ENCODE peak calls at places on chromosomes 13 and 19, in seven cellular contexts. One of them, this sample, is unnamed.

GRCh38 chr19:46000497-46001246 is 5.4 kb downstream of the CCDC61 start:
- DNase-seq in cardiac fibroblast: no peak
- DNase-seq in BJ: no peak
- DNase-seq in progenitor cell of endocrine pancreas: no peak
- DNase-seq in WTC11: peak
- DNase-seq in CD8-positive, alpha-beta T cell: peak
- DNase-seq in fibroblast of lung: no peak
- DNase-seq in this sample: peak

GRCh38 chr19:5905072-5905778 is 553 bp downstream of the VMAC start:
- DNase-seq in cardiac fibroblast: no peak
- DNase-seq in BJ: no peak
- DNase-seq in progenitor cell of endocrine pancreas: no peak
- DNase-seq in WTC11: no peak
- DNase-seq in CD8-positive, alpha-beta T cell: no peak
- DNase-seq in fibroblast of lung: no peak
- DNase-seq in this sample: no peak

GRCh38 chr19:34319785-34320184 is 45.2 kb upstream of the GPI start:
- DNase-seq in cardiac fibroblast: peak
- DNase-seq in BJ: no peak
- DNase-seq in progenitor cell of endocrine pancreas: no peak
- DNase-seq in WTC11: no peak
- DNase-seq in CD8-positive, alpha-beta T cell: no peak
- DNase-seq in fibroblast of lung: peak
- DNase-seq in this sample: no peak

GRCh38 chr19:10009714-10010224 is 535 bp downstream of the COL5A3 start:
- DNase-seq in cardiac fibroblast: peak
- DNase-seq in BJ: no peak
- DNase-seq in progenitor cell of endocrine pancreas: no peak
- DNase-seq in WTC11: no peak
- DNase-seq in CD8-positive, alpha-beta T cell: no peak
- DNase-seq in fibroblast of lung: no peak
- DNase-seq in this sample: no peak

GRCh38 chr19:13765395-13766094 is 1.2 kb downstream of the MRI1 start:
- DNase-seq in cardiac fibroblast: no peak
- DNase-seq in BJ: no peak
- DNase-seq in progenitor cell of endocrine pancreas: no peak
- DNase-seq in WTC11: no peak
- DNase-seq in CD8-positive, alpha-beta T cell: no peak
- DNase-seq in fibroblast of lung: no peak
- DNase-seq in this sample: no peak

GRCh38 chr19:19656451-19657396 is 6.8 kb downstream of the ATP13A1 start:
- DNase-seq in cardiac fibroblast: no peak
- DNase-seq in BJ: no peak
- DNase-seq in progenitor cell of endocrine pancreas: no peak
- DNase-seq in WTC11: no peak
- DNase-seq in CD8-positive, alpha-beta T cell: no peak
- DNase-seq in fibroblast of lung: no peak
- DNase-seq in this sample: no peak

GRCh38 chr13:50389726-50390125 is 374.5 kb downstream of the KCNRG start:
- DNase-seq in cardiac fibroblast: no peak
- DNase-seq in BJ: no peak
- DNase-seq in progenitor cell of endocrine pancreas: no peak
- DNase-seq in WTC11: no peak
- DNase-seq in CD8-positive, alpha-beta T cell: no peak
- DNase-seq in fibroblast of lung: peak
- DNase-seq in this sample: no peak

GRCh38 chr13:43369319-43369718 is 345.9 kb downstream of the DNAJC15 start:
- DNase-seq in cardiac fibroblast: no peak
- DNase-seq in BJ: no peak
- DNase-seq in progenitor cell of endocrine pancreas: no peak
- DNase-seq in WTC11: no peak
- DNase-seq in CD8-positive, alpha-beta T cell: no peak
- DNase-seq in fibroblast of lung: no peak
- DNase-seq in this sample: no peak

GRCh38 chr13:97460004-97460756 is 26.2 kb downstream of the RAP2A start:
- DNase-seq in cardiac fibroblast: peak
- DNase-seq in BJ: no peak
- DNase-seq in progenitor cell of endocrine pancreas: no peak
- DNase-seq in WTC11: no peak
- DNase-seq in CD8-positive, alpha-beta T cell: no peak
- DNase-seq in fibroblast of lung: peak
- DNase-seq in this sample: no peak

GRCh38 chr19:56314018-56314583 is 538 bp downstream of the ZSCAN5A start:
- DNase-seq in cardiac fibroblast: no peak
- DNase-seq in BJ: no peak
- DNase-seq in progenitor cell of endocrine pancreas: no peak
- DNase-seq in WTC11: peak
- DNase-seq in CD8-positive, alpha-beta T cell: no peak
- DNase-seq in fibroblast of lung: no peak
- DNase-seq in this sample: no peak

GRCh38 chr19:48752511-48753365 is at the start of gene FUT1:
- DNase-seq in cardiac fibroblast: peak
- DNase-seq in BJ: no peak
- DNase-seq in progenitor cell of endocrine pancreas: peak
- DNase-seq in WTC11: peak
- DNase-seq in CD8-positive, alpha-beta T cell: peak
- DNase-seq in fibroblast of lung: no peak
- DNase-seq in this sample: peak

GRCh38 chr19:862529-863304 is 3.3 kb downstream of the CFD start:
- DNase-seq in cardiac fibroblast: peak
- DNase-seq in BJ: no peak
- DNase-seq in progenitor cell of endocrine pancreas: no peak
- DNase-seq in WTC11: peak
- DNase-seq in CD8-positive, alpha-beta T cell: peak
- DNase-seq in fibroblast of lung: peak
- DNase-seq in this sample: peak

GRCh38 chr13:20498659-20499058 is 27.0 kb downstream of the CRYL1 start:
- DNase-seq in cardiac fibroblast: no peak
- DNase-seq in BJ: no peak
- DNase-seq in progenitor cell of endocrine pancreas: no peak
- DNase-seq in WTC11: no peak
- DNase-seq in CD8-positive, alpha-beta T cell: no peak
- DNase-seq in fibroblast of lung: no peak
- DNase-seq in this sample: no peak

GRCh38 chr13:41707192-41707858 is 250.0 kb downstream of the RGCC start:
- DNase-seq in cardiac fibroblast: no peak
- DNase-seq in BJ: no peak
- DNase-seq in progenitor cell of endocrine pancreas: no peak
- DNase-seq in WTC11: no peak
- DNase-seq in CD8-positive, alpha-beta T cell: no peak
- DNase-seq in fibroblast of lung: no peak
- DNase-seq in this sample: no peak

GRCh38 chr13:99384468-99384867 is 77.3 kb upstream of the GPR183 start:
- DNase-seq in cardiac fibroblast: no peak
- DNase-seq in BJ: no peak
- DNase-seq in progenitor cell of endocrine pancreas: no peak
- DNase-seq in WTC11: no peak
- DNase-seq in CD8-positive, alpha-beta T cell: peak
- DNase-seq in fibroblast of lung: no peak
- DNase-seq in this sample: no peak

GRCh38 chr19:10871711-10872550 is 578 bp downstream of the CARM1 start:
- DNase-seq in cardiac fibroblast: no peak
- DNase-seq in BJ: no peak
- DNase-seq in progenitor cell of endocrine pancreas: peak
- DNase-seq in WTC11: peak
- DNase-seq in CD8-positive, alpha-beta T cell: peak
- DNase-seq in fibroblast of lung: no peak
- DNase-seq in this sample: peak

GRCh38 chr19:18281082-18282020 is at the start of gene JUND:
- DNase-seq in cardiac fibroblast: peak
- DNase-seq in BJ: peak
- DNase-seq in progenitor cell of endocrine pancreas: peak
- DNase-seq in WTC11: peak
- DNase-seq in CD8-positive, alpha-beta T cell: peak
- DNase-seq in fibroblast of lung: peak
- DNase-seq in this sample: peak
- TF ChIP-seq CTCF in cardiac fibroblast: no peak
- TF ChIP-seq CTCF in BJ: no peak
- TF ChIP-seq CTCF in progenitor cell of endocrine pancreas: peak
- TF ChIP-seq CTCF in WTC11: no peak
- TF ChIP-seq CTCF in CD8-positive, alpha-beta T cell: no peak
- TF ChIP-seq CTCF in fibroblast of lung: no peak
- TF ChIP-seq CTCF in this sample: no peak

GRCh38 chr13:54185785-54186184 is 1157.2 kb downstream of the OLFM4 start:
- DNase-seq in cardiac fibroblast: no peak
- DNase-seq in BJ: no peak
- DNase-seq in progenitor cell of endocrine pancreas: no peak
- DNase-seq in WTC11: peak
- DNase-seq in CD8-positive, alpha-beta T cell: no peak
- DNase-seq in fibroblast of lung: no peak
- DNase-seq in this sample: peak
- TF ChIP-seq CTCF in cardiac fibroblast: no peak
- TF ChIP-seq CTCF in BJ: no peak
- TF ChIP-seq CTCF in progenitor cell of endocrine pancreas: peak
- TF ChIP-seq CTCF in WTC11: peak
- TF ChIP-seq CTCF in CD8-positive, alpha-beta T cell: no peak
- TF ChIP-seq CTCF in fibroblast of lung: no peak
- TF ChIP-seq CTCF in this sample: peak

GRCh38 chr19:2611483-2612464 is 90.7 kb downstream of the GNG7 start:
- DNase-seq in cardiac fibroblast: no peak
- DNase-seq in BJ: no peak
- DNase-seq in progenitor cell of endocrine pancreas: no peak
- DNase-seq in WTC11: no peak
- DNase-seq in CD8-positive, alpha-beta T cell: no peak
- DNase-seq in fibroblast of lung: no peak
- DNase-seq in this sample: no peak
- TF ChIP-seq CTCF in cardiac fibroblast: no peak
- TF ChIP-seq CTCF in BJ: no peak
- TF ChIP-seq CTCF in progenitor cell of endocrine pancreas: no peak
- TF ChIP-seq CTCF in WTC11: peak
- TF ChIP-seq CTCF in CD8-positive, alpha-beta T cell: peak
- TF ChIP-seq CTCF in fibroblast of lung: no peak
- TF ChIP-seq CTCF in this sample: peak

GRCh38 chr19:27971071-27971470 is 1241.9 kb downstream of the UQCRFS1 start:
- DNase-seq in cardiac fibroblast: peak
- DNase-seq in BJ: no peak
- DNase-seq in progenitor cell of endocrine pancreas: no peak
- DNase-seq in WTC11: peak
- DNase-seq in CD8-positive, alpha-beta T cell: no peak
- DNase-seq in fibroblast of lung: no peak
- DNase-seq in this sample: peak
- TF ChIP-seq CTCF in cardiac fibroblast: no peak
- TF ChIP-seq CTCF in BJ: no peak
- TF ChIP-seq CTCF in progenitor cell of endocrine pancreas: no peak
- TF ChIP-seq CTCF in WTC11: no peak
- TF ChIP-seq CTCF in CD8-positive, alpha-beta T cell: no peak
- TF ChIP-seq CTCF in fibroblast of lung: no peak
- TF ChIP-seq CTCF in this sample: no peak

GRCh38 chr13:62327367-62327766 is 911.7 kb upstream of the PCDH20 start:
- DNase-seq in cardiac fibroblast: no peak
- DNase-seq in BJ: no peak
- DNase-seq in progenitor cell of endocrine pancreas: no peak
- DNase-seq in WTC11: no peak
- DNase-seq in CD8-positive, alpha-beta T cell: no peak
- DNase-seq in fibroblast of lung: no peak
- DNase-seq in this sample: no peak
- TF ChIP-seq CTCF in cardiac fibroblast: no peak
- TF ChIP-seq CTCF in BJ: no peak
- TF ChIP-seq CTCF in progenitor cell of endocrine pancreas: no peak
- TF ChIP-seq CTCF in WTC11: no peak
- TF ChIP-seq CTCF in CD8-positive, alpha-beta T cell: no peak
- TF ChIP-seq CTCF in fibroblast of lung: no peak
- TF ChIP-seq CTCF in this sample: no peak

DNA sequence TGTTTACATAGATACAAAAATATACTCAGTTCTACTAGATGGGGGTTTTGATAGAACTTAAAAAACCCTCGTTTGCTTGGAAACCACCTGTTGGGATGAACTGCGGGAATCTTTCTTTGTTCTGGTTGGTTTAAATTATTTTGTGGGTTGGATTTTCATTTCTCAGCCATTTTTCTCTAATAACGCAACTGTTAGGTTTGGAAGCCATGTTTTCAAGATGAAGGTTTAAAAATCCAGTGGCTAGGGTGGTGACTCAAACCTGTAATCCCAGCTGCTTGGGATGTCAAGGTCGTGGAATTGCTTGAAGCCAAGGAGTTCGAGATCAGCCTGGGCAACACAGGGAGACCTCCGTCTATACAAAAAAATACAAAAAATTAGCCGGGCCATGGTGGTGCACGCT is 1.6 kb downstream of the URI1 start:
- DNase-seq in cardiac fibroblast: no peak
- DNase-seq in BJ: no peak
- DNase-seq in progenitor cell of endocrine pancreas: no peak
- DNase-seq in WTC11: no peak
- DNase-seq in CD8-positive, alpha-beta T cell: no peak
- DNase-seq in fibroblast of lung: no peak
- DNase-seq in this sample: no peak
- TF ChIP-seq CTCF in cardiac fibroblast: no peak
- TF ChIP-seq CTCF in BJ: no peak
- TF ChIP-seq CTCF in progenitor cell of endocrine pancreas: no peak
- TF ChIP-seq CTCF in WTC11: no peak
- TF ChIP-seq CTCF in CD8-positive, alpha-beta T cell: no peak
- TF ChIP-seq CTCF in fibroblast of lung: no peak
- TF ChIP-seq CTCF in this sample: no peak

GRCh38 chr19:38850231-38850975 is 617 bp upstream of the HNRNPL start:
- DNase-seq in cardiac fibroblast: peak
- DNase-seq in BJ: peak
- DNase-seq in progenitor cell of endocrine pancreas: peak
- DNase-seq in WTC11: peak
- DNase-seq in CD8-positive, alpha-beta T cell: peak
- DNase-seq in fibroblast of lung: peak
- DNase-seq in this sample: peak
- TF ChIP-seq CTCF in cardiac fibroblast: no peak
- TF ChIP-seq CTCF in BJ: peak
- TF ChIP-seq CTCF in progenitor cell of endocrine pancreas: no peak
- TF ChIP-seq CTCF in WTC11: no peak
- TF ChIP-seq CTCF in CD8-positive, alpha-beta T cell: no peak
- TF ChIP-seq CTCF in fibroblast of lung: no peak
- TF ChIP-seq CTCF in this sample: no peak

GRCh38 chr13:66691149-66691548 is 539.0 kb downstream of the PCDH9 start:
- DNase-seq in cardiac fibroblast: peak
- DNase-seq in BJ: no peak
- DNase-seq in progenitor cell of endocrine pancreas: no peak
- DNase-seq in WTC11: no peak
- DNase-seq in CD8-positive, alpha-beta T cell: no peak
- DNase-seq in fibroblast of lung: no peak
- DNase-seq in this sample: no peak

GRCh38 chr13:66689037-66689619 is 541.0 kb downstream of the PCDH9 start:
- DNase-seq in cardiac fibroblast: peak
- DNase-seq in BJ: no peak
- DNase-seq in progenitor cell of endocrine pancreas: no peak
- DNase-seq in WTC11: no peak
- DNase-seq in CD8-positive, alpha-beta T cell: no peak
- DNase-seq in fibroblast of lung: peak
- DNase-seq in this sample: no peak

GRCh38 chr13:66693656-66694055 is 536.5 kb downstream of the PCDH9 start:
- DNase-seq in cardiac fibroblast: no peak
- DNase-seq in BJ: no peak
- DNase-seq in progenitor cell of endocrine pancreas: no peak
- DNase-seq in WTC11: no peak
- DNase-seq in CD8-positive, alpha-beta T cell: no peak
- DNase-seq in fibroblast of lung: peak
- DNase-seq in this sample: no peak

DNA sequence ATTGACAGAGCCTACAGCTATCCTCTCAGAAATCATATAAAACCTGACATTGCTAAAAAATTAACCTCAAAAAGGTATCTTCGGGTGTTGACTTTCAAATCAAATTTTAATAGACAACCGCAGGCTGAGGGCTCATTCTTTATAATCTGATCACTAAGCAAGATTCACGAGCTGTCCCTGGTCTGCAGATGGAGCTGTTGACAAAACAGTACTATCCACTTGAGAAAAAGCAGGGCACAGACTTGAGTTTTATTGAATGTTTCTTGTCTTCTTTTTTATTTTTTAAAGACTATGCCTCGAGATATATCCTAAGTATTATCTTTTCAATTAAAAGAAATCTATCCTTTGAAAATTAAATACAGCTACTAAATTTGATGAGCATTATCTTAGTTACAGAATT is 540.5 kb downstream of the PCDH9 start:
- DNase-seq in cardiac fibroblast: peak
- DNase-seq in BJ: no peak
- DNase-seq in progenitor cell of endocrine pancreas: no peak
- DNase-seq in WTC11: no peak
- DNase-seq in CD8-positive, alpha-beta T cell: no peak
- DNase-seq in fibroblast of lung: peak
- DNase-seq in this sample: no peak
- TF ChIP-seq CTCF in cardiac fibroblast: peak
- TF ChIP-seq CTCF in BJ: peak
- TF ChIP-seq CTCF in progenitor cell of endocrine pancreas: no peak
- TF ChIP-seq CTCF in WTC11: no peak
- TF ChIP-seq CTCF in CD8-positive, alpha-beta T cell: no peak
- TF ChIP-seq CTCF in fibroblast of lung: no peak
- TF ChIP-seq CTCF in this sample: no peak

This sample was measured in nephron progenitor cell.